ENCODE peak calls at places on chromosomes 4 and X, in nine cellular contexts. E is ecto neural progenitor cell, V is neural progenitor cell, A is NCI-H1048, R is GF-D8, N is lung microvascular endothelial cell, H is left ventricle myocardium inferior, Y is head of caudate nucleus, D is tibial artery. U is an unnamed sample.

GRCh38 chrX:96436105-96436504 is 248.5 kb upstream of the DIAPH2 start:
- DNase-seq in E (no peak), V (no peak), A (no peak), R (no peak), N (peak), H (no peak), Y (no peak), D (no peak), U (peak)

GRCh38 chr4:71593306-71593705 is 190.6 kb downstream of the GC start:
- DNase-seq in E (no peak), V (no peak), A (no peak), R (no peak), N (no peak), H (no peak), Y (no peak), D (no peak), U (no peak)

GRCh38 chr4:185396724-185397402 is at the start of gene ANKRD37:
- DNase-seq in E (no peak), V (no peak), A (no peak), R (no peak), N (peak), H (peak), Y (peak), D (peak), U (no peak)

GRCh38 chr4:146371812-146372211 is 149.9 kb downstream of the SLC10A7 start:
- DNase-seq in E (no peak), V (no peak), A (no peak), R (no peak), N (no peak), H (no peak), Y (no peak), D (no peak), U (no peak)

GRCh38 chrX:65098851-65099250 is 122.6 kb upstream of the ZC4H2 start:
- DNase-seq in E (no peak), V (no peak), A (no peak), R (no peak), N (no peak), H (no peak), Y (no peak), D (no peak), U (no peak)

GRCh38 chrX:110363241-110363640 is 4.6 kb downstream of the RTL9 start:
- DNase-seq in E (no peak), V (no peak), A (no peak), R (no peak), N (no peak), H (no peak), Y (no peak), D (no peak), U (no peak)

GRCh38 chr4:75985116-75985515 is 5.6 kb downstream of the SDAD1 start:
- DNase-seq in E (no peak), V (no peak), A (no peak), R (no peak), N (peak), H (no peak), Y (no peak), D (no peak), U (peak)

GRCh38 chrX:154305481-154306205 is 10.0 kb downstream of the TKTL1 start:
- DNase-seq in E (no peak), V (no peak), A (no peak), R (no peak), N (no peak), H (no peak), Y (no peak), D (no peak), U (no peak)

GRCh38 chrX:48978226-48978625 is 6.6 kb upstream of the KCND1 start:
- DNase-seq in E (no peak), V (no peak), A (no peak), R (no peak), N (no peak), H (no peak), Y (no peak), D (no peak), U (no peak)

GRCh38 chr4:990746-991367 is 2.3 kb downstream of the SLC26A1 start:
- DNase-seq in E (no peak), V (no peak), A (no peak), R (no peak), N (no peak), H (no peak), Y (no peak), D (no peak), U (no peak)

GRCh38 chr4:65747386-65747785 is 77.1 kb upstream of the EPHA5 start:
- DNase-seq in E (no peak), V (no peak), A (no peak), R (no peak), N (peak), H (no peak), Y (no peak), D (no peak), U (no peak)

GRCh38 chr4:140743194-140743931 is 12.8 kb downstream of the TBC1D9 start:
- DNase-seq in E (no peak), V (peak), A (no peak), R (no peak), N (peak), H (no peak), Y (no peak), D (no peak), U (no peak)

GRCh38 chr4:84167089-84167488 is 332.0 kb downstream of the NKX6-1 start:
- DNase-seq in E (no peak), V (peak), A (no peak), R (no peak), N (no peak), H (no peak), Y (no peak), D (no peak), U (no peak)

GRCh38 chr4:156109943-156110925 is 156.6 kb upstream of the CTSO start:
- DNase-seq in E (no peak), V (no peak), A (no peak), R (peak), N (no peak), H (no peak), Y (no peak), D (no peak), U (no peak)

GRCh38 chrX:70973221-70973620 is 42.3 kb upstream of the SLC7A3 start:
- DNase-seq in E (no peak), V (no peak), A (no peak), R (no peak), N (no peak), H (no peak), Y (no peak), D (no peak), U (no peak)

GRCh38 chr4:40763228-40763716 is 13.5 kb downstream of the NSUN7 start:
- DNase-seq in E (no peak), V (no peak), A (no peak), R (no peak), N (no peak), H (no peak), Y (no peak), D (no peak), U (no peak)

GRCh38 chrX:39971760-39972159 is 126.0 kb downstream of the BCOR start:
- DNase-seq in E (no peak), V (no peak), A (no peak), R (no peak), N (no peak), H (no peak), Y (no peak), D (no peak), U (no peak)

GRCh38 chr4:121696140-121696640 is 590 bp downstream of the ANXA5 start:
- DNase-seq in E (peak), V (peak), A (no peak), R (no peak), N (peak), H (peak), Y (peak), D (peak), U (no peak)

GRCh38 chr4:150982557-150983233 is 32.4 kb downstream of the LRBA start:
- DNase-seq in E (no peak), V (no peak), A (no peak), R (no peak), N (no peak), H (no peak), Y (no peak), D (no peak), U (no peak)

GRCh38 chrX:9320940-9321339 is 143.9 kb upstream of the TBL1X start:
- DNase-seq in E (no peak), V (peak), A (no peak), R (no peak), N (no peak), H (no peak), Y (no peak), D (no peak), U (no peak)

GRCh38 chr4:81215219-81215892 is at the start of gene PRKG2:
- DNase-seq in E (peak), V (peak), A (no peak), R (no peak), N (no peak), H (no peak), Y (peak), D (no peak), U (no peak)